ENCODE peak calls at places on chromosomes 16 and 17, in four cellular contexts. N is heart right ventricle; I is activated naive CD8-positive, alpha-beta T cell treated with anti-CD3 and anti-CD28 coated beads, Interleukin-2, amount 50 U/mL, for 16 hours; R is EL. W is an unnamed sample.
A peak's percentile ranks its signal among the peaks of the same experiment; 100 is the strongest.

GRCh38 chr17:34378664-34379101 is 15.7 kb upstream of the CCL1 start:
- DNase-seq in I (no peak), R (no peak), N (no peak), W (no peak)

GRCh38 chr16:23905027-23905426 is 69.2 kb downstream of the PRKCB start:
- DNase-seq in I (no peak), R (peak; percentile 92), N (no peak), W (no peak)

GRCh38 chr17:8109669-8110455 is 8.5 kb downstream of the ALOXE3 start:
- DNase-seq in N (no peak), I (peak; percentile 63), R (peak; percentile 27), W (peak; percentile 72)

GRCh38 chr17:39929657-39930407 is 2.3 kb downstream of the LRRC3C start:
- DNase-seq in I (no peak), R (peak; percentile 92), N (no peak), W (no peak)

GRCh38 chr17:57211010-57211411 is 45.3 kb upstream of the MSI2 start:
- DNase-seq in N (no peak), R (no peak), I (no peak), W (no peak)

GRCh38 chr17:67443931-67444597 is 67.0 kb downstream of the PITPNC1 start:
- DNase-seq in I (no peak), N (peak; percentile 45), R (no peak), W (no peak)

GRCh38 chr16:56421313-56421712 is 4.0 kb downstream of the AMFR start:
- DNase-seq in N (no peak), I (no peak), R (no peak), W (no peak)

GRCh38 chr16:67055712-67056487 is 27.0 kb downstream of the CBFB start:
- DNase-seq in N (no peak), I (no peak), R (peak; percentile 95), W (no peak)

GRCh38 chr17:31568140-31568938 is 176.9 kb downstream of the RAB11FIP4 start:
- DNase-seq in I (no peak), R (no peak), N (no peak), W (no peak)

GRCh38 chr17:46136820-46137219 is 56.4 kb downstream of the KANSL1 start:
- DNase-seq in R (no peak), I (no peak), N (no peak), W (no peak)

GRCh38 chr16:11004351-11004750 is 60.0 kb downstream of the CLEC16A start:
- DNase-seq in I (no peak), R (peak; percentile 48), N (no peak), W (no peak)

GRCh38 chr16:20898938-20899502 is 1.1 kb downstream of the DCUN1D3 start:
- DNase-seq in I (no peak), R (peak; percentile 80), N (no peak), W (no peak)

GRCh38 chr17:16516594-16517018 is 24.6 kb upstream of the LRRC75A start:
- DNase-seq in I (no peak), R (peak; percentile 84), N (peak; percentile 49), W (no peak)

GRCh38 chr17:70137451-70138230 is 31.7 kb upstream of the KCNJ2 start:
- DNase-seq in I (no peak), R (peak; percentile 77), N (peak; percentile 57), W (no peak)

GRCh38 chr16:66983033-66983432 is 5.4 kb upstream of the CES4A start:
- DNase-seq in R (no peak), N (no peak), I (no peak), W (no peak)

GRCh38 chr17:62188713-62189112 is 123.6 kb upstream of the MED13 start:
- DNase-seq in R (no peak), I (no peak), N (no peak), W (no peak)

GRCh38 chr17:29616300-29617048 is 6.2 kb downstream of the CORO6 start:
- DNase-seq in R (no peak), I (no peak), N (no peak), W (no peak)

GRCh38 chr17:49358638-49359247 is 3.3 kb downstream of the ZNF652 start:
- DNase-seq in N (no peak), R (no peak), I (no peak), W (no peak)

GRCh38 chr16:87263418-87264052 is 53.7 kb downstream of the C16orf95 start:
- DNase-seq in R (no peak), N (no peak), I (no peak), W (no peak)

GRCh38 chr17:78182504-78182903 is 4.3 kb downstream of the TK1 start:
- DNase-seq in I (no peak), N (no peak), R (no peak), W (no peak)

GRCh38 chr16:11550651-11551498 is 35.8 kb downstream of the LITAF start:
- DNase-seq in R (no peak), I (no peak), N (no peak), W (no peak)

GRCh38 chr17:81303385-81303784 is 8.3 kb upstream of the SLC38A10 start:
- DNase-seq in N (no peak), I (no peak), R (no peak), W (no peak)